ENCODE peak calls at places on chromosomes 12 and 14, in nine cellular contexts. E is GM20000; W is EH; N is H54; H is SW480; S is A549; Z is stimulated activated effector memory CD8-positive, alpha-beta T cell treated with anti-CD3 and anti-CD28 coated beads, Interleukin-12 subunit alpha, Interleukin-12 subunit beta, amount 100 ng/mL, for 72 hours; T is HFF-Myc; O is fibroblast of pulmonary artery. L is an unnamed sample.

GRCh38 chr14:80414080-80414479 is 202.8 kb upstream of the DIO2 start:
- DNase-seq in E (no peak), W (no peak), N (no peak), H (no peak), S (no peak), Z (no peak), T (no peak), O (no peak), L (no peak)

GRCh38 chr14:50321009-50321660 is 9.0 kb downstream of the DMAC2L start:
- DNase-seq in E (peak), W (peak), N (no peak), H (peak), S (peak), Z (peak), T (peak), O (peak), L (peak)

GRCh38 chr12:20097561-20097960 is 270.8 kb upstream of the PDE3A start:
- DNase-seq in E (peak), W (peak), N (no peak), H (no peak), S (no peak), Z (no peak), T (no peak), O (peak), L (no peak)

GRCh38 chr12:22355011-22355580 is 20.6 kb upstream of the ST8SIA1 start:
- DNase-seq in E (no peak), W (no peak), N (no peak), H (no peak), S (no peak), Z (no peak), T (no peak), O (no peak), L (no peak)

GRCh38 chr12:89927226-89927698 is 218.6 kb upstream of the ATP2B1 start:
- DNase-seq in E (peak), W (no peak), N (no peak), H (no peak), S (no peak), Z (no peak), T (no peak), O (no peak), L (no peak)

GRCh38 chr14:75277000-75277795 is 1.4 kb upstream of the FOS start:
- DNase-seq in E (peak), W (peak), N (no peak), H (peak), S (peak), Z (peak), T (no peak), O (peak), L (peak)

GRCh38 chr14:26867171-26867757 is 269.4 kb upstream of the NOVA1 start:
- DNase-seq in E (no peak), W (no peak), N (no peak), H (peak), S (no peak), Z (no peak), T (no peak), O (no peak), L (no peak)

GRCh38 chr14:104289485-104289884 is 151.1 kb downstream of the KIF26A start:
- DNase-seq in E (no peak), W (no peak), N (no peak), H (no peak), S (no peak), Z (no peak), T (no peak), O (no peak), L (no peak)

GRCh38 chr12:70883855-70884254 is 36.7 kb downstream of the PTPRR start:
- DNase-seq in E (no peak), W (no peak), N (no peak), H (no peak), S (no peak), Z (no peak), T (no peak), O (no peak), L (no peak)